ENCODE peak calls at places on chromosomes 4 and X, in nine cellular contexts. One of them, this sample, is unnamed.

GRCh38 chr4:47002593-47002992 is 9.2 kb upstream of the GABRA4 start:
- DNase-seq in progenitor cell of endocrine pancreas: no peak
- DNase-seq in fibroblast of the aortic adventitia: peak; percentile 30
- DNase-seq in mucosa of descending colon: no peak
- DNase-seq in astrocyte of the spinal cord: peak; percentile 41
- DNase-seq in lower lobe of right lung: no peak
- DNase-seq in SK-N-SH: no peak
- DNase-seq in AG09309: no peak
- DNase-seq in foreskin fibroblast: no peak
- DNase-seq in this sample: no peak

GRCh38 chr4:151114986-151115385 is 15.6 kb downstream of the RPS3A start:
- DNase-seq in progenitor cell of endocrine pancreas: no peak
- DNase-seq in fibroblast of the aortic adventitia: peak; percentile 43
- DNase-seq in mucosa of descending colon: no peak
- DNase-seq in astrocyte of the spinal cord: peak; percentile 17
- DNase-seq in lower lobe of right lung: no peak
- DNase-seq in SK-N-SH: no peak
- DNase-seq in AG09309: no peak
- DNase-seq in foreskin fibroblast: no peak
- DNase-seq in this sample: peak; percentile 45

GRCh38 chr4:18397681-18398080 is 376.1 kb upstream of the LCORL start:
- DNase-seq in progenitor cell of endocrine pancreas: no peak
- DNase-seq in fibroblast of the aortic adventitia: no peak
- DNase-seq in mucosa of descending colon: no peak
- DNase-seq in astrocyte of the spinal cord: no peak
- DNase-seq in lower lobe of right lung: no peak
- DNase-seq in SK-N-SH: no peak
- DNase-seq in AG09309: no peak
- DNase-seq in foreskin fibroblast: no peak
- DNase-seq in this sample: no peak

GRCh38 chr4:150173854-150174398 is 95.7 kb downstream of the DCLK2 start:
- DNase-seq in progenitor cell of endocrine pancreas: no peak
- DNase-seq in fibroblast of the aortic adventitia: no peak
- DNase-seq in mucosa of descending colon: no peak
- DNase-seq in astrocyte of the spinal cord: peak; percentile 45
- DNase-seq in lower lobe of right lung: no peak
- DNase-seq in SK-N-SH: no peak
- DNase-seq in AG09309: no peak
- DNase-seq in foreskin fibroblast: no peak
- DNase-seq in this sample: no peak

GRCh38 chr4:139014391-139015268 is 951 bp upstream of the NOCT start:
- DNase-seq in progenitor cell of endocrine pancreas: no peak
- DNase-seq in fibroblast of the aortic adventitia: peak; percentile 98
- DNase-seq in mucosa of descending colon: no peak
- DNase-seq in astrocyte of the spinal cord: peak; percentile 94
- DNase-seq in lower lobe of right lung: no peak
- DNase-seq in SK-N-SH: peak; percentile 44
- DNase-seq in AG09309: peak; percentile 82
- DNase-seq in foreskin fibroblast: peak; percentile 78
- DNase-seq in this sample: peak; percentile 95

GRCh38 chr4:121764702-121765367 is at the start of gene SMIM43:
- DNase-seq in progenitor cell of endocrine pancreas: peak; percentile 28
- DNase-seq in fibroblast of the aortic adventitia: peak; percentile 17
- DNase-seq in mucosa of descending colon: no peak
- DNase-seq in astrocyte of the spinal cord: no peak
- DNase-seq in lower lobe of right lung: peak; percentile 48
- DNase-seq in SK-N-SH: peak; percentile 32
- DNase-seq in AG09309: no peak
- DNase-seq in foreskin fibroblast: no peak
- DNase-seq in this sample: peak; percentile 44

GRCh38 chr4:766559-767283 is 59.2 kb downstream of the CPLX1 start:
- DNase-seq in progenitor cell of endocrine pancreas: no peak
- DNase-seq in fibroblast of the aortic adventitia: no peak
- DNase-seq in mucosa of descending colon: peak; percentile 46
- DNase-seq in astrocyte of the spinal cord: no peak
- DNase-seq in lower lobe of right lung: peak; percentile 35
- DNase-seq in SK-N-SH: peak; percentile 28
- DNase-seq in AG09309: no peak
- DNase-seq in foreskin fibroblast: no peak
- DNase-seq in this sample: peak; percentile 35

GRCh38 chr4:26779674-26780073 is 81.0 kb upstream of the STIM2 start:
- DNase-seq in progenitor cell of endocrine pancreas: no peak
- DNase-seq in fibroblast of the aortic adventitia: peak; percentile 89
- DNase-seq in mucosa of descending colon: no peak
- DNase-seq in astrocyte of the spinal cord: peak; percentile 55
- DNase-seq in lower lobe of right lung: no peak
- DNase-seq in SK-N-SH: no peak
- DNase-seq in AG09309: no peak
- DNase-seq in foreskin fibroblast: peak; percentile 41
- DNase-seq in this sample: peak; percentile 100

GRCh38 chr4:61200195-61200990 is at the start of gene ADGRL3:
- DNase-seq in progenitor cell of endocrine pancreas: peak; percentile 61
- DNase-seq in fibroblast of the aortic adventitia: peak; percentile 1
- DNase-seq in mucosa of descending colon: no peak
- DNase-seq in astrocyte of the spinal cord: peak; percentile 50
- DNase-seq in lower lobe of right lung: peak; percentile 47
- DNase-seq in SK-N-SH: peak; percentile 81
- DNase-seq in AG09309: no peak
- DNase-seq in foreskin fibroblast: no peak
- DNase-seq in this sample: peak; percentile 42

GRCh38 chr4:27217261-27217769 is 356.7 kb downstream of the STIM2 start:
- DNase-seq in progenitor cell of endocrine pancreas: no peak
- DNase-seq in fibroblast of the aortic adventitia: peak; percentile 77
- DNase-seq in mucosa of descending colon: no peak
- DNase-seq in astrocyte of the spinal cord: peak; percentile 45
- DNase-seq in lower lobe of right lung: no peak
- DNase-seq in SK-N-SH: no peak
- DNase-seq in AG09309: peak; percentile 51
- DNase-seq in foreskin fibroblast: peak; percentile 1
- DNase-seq in this sample: peak; percentile 15

GRCh38 chr4:147117400-147117799 is 171.7 kb upstream of the TTC29 start:
- DNase-seq in progenitor cell of endocrine pancreas: no peak
- DNase-seq in fibroblast of the aortic adventitia: peak; percentile 81
- DNase-seq in mucosa of descending colon: no peak
- DNase-seq in astrocyte of the spinal cord: no peak
- DNase-seq in lower lobe of right lung: no peak
- DNase-seq in SK-N-SH: no peak
- DNase-seq in AG09309: no peak
- DNase-seq in foreskin fibroblast: no peak
- DNase-seq in this sample: no peak

GRCh38 chr4:17636696-17637351 is 22.4 kb downstream of the MED28 start:
- DNase-seq in progenitor cell of endocrine pancreas: peak; percentile 70
- DNase-seq in fibroblast of the aortic adventitia: peak; percentile 69
- DNase-seq in mucosa of descending colon: peak; percentile 66
- DNase-seq in astrocyte of the spinal cord: peak; percentile 72
- DNase-seq in lower lobe of right lung: peak; percentile 83
- DNase-seq in SK-N-SH: peak; percentile 92
- DNase-seq in AG09309: no peak
- DNase-seq in foreskin fibroblast: peak; percentile 67
- DNase-seq in this sample: peak; percentile 71

GRCh38 chr4:2166253-2166652 is 75.7 kb downstream of the HAUS3 start:
- DNase-seq in progenitor cell of endocrine pancreas: no peak
- DNase-seq in fibroblast of the aortic adventitia: no peak
- DNase-seq in mucosa of descending colon: no peak
- DNase-seq in astrocyte of the spinal cord: no peak
- DNase-seq in lower lobe of right lung: no peak
- DNase-seq in SK-N-SH: peak; percentile 36
- DNase-seq in AG09309: no peak
- DNase-seq in foreskin fibroblast: no peak
- DNase-seq in this sample: no peak

GRCh38 chr4:101306225-101306624 is 41.1 kb downstream of the PPP3CA start:
- DNase-seq in progenitor cell of endocrine pancreas: no peak
- DNase-seq in fibroblast of the aortic adventitia: no peak
- DNase-seq in mucosa of descending colon: no peak
- DNase-seq in astrocyte of the spinal cord: peak; percentile 51
- DNase-seq in lower lobe of right lung: peak; percentile 54
- DNase-seq in SK-N-SH: no peak
- DNase-seq in AG09309: no peak
- DNase-seq in foreskin fibroblast: no peak
- DNase-seq in this sample: peak; percentile 36

GRCh38 chr4:117326091-117326490 is 240.7 kb upstream of the TRAM1L1 start:
- DNase-seq in progenitor cell of endocrine pancreas: no peak
- DNase-seq in fibroblast of the aortic adventitia: no peak
- DNase-seq in mucosa of descending colon: no peak
- DNase-seq in astrocyte of the spinal cord: peak; percentile 28
- DNase-seq in lower lobe of right lung: no peak
- DNase-seq in SK-N-SH: no peak
- DNase-seq in AG09309: no peak
- DNase-seq in foreskin fibroblast: no peak
- DNase-seq in this sample: no peak

DNA sequence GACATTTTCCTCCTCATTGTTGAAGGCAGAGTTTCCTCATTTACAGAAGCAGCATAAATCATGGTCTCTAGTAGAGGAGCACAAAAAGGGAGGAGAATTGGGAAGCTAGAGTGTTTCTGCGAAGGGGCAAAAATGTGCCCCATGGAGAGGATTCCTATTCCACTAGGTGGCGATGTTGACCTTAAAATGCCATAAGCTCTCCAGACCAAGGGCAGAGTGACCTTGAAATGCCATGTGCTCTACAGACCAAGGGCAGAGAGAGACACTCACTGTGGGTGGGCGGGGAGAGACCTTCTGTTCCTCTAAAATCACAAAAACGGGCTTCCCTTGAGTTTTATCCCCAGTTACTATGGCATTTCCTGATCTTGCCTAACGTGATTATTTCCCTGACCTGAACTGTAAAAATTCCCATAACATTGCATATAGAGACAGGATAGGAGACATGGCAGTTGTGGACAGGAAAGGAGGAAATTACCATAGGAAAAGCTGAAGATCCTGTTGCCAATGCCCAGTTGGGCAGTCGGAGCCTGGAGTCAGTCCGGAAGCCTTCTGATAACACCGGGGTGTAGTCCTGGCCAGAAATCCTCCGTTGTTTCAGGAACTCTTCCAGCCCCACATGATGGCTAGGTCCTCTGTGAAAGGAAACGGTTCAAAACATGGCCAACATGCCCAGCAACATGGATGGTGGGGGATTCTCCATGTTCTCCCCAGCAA is 567.7 kb downstream of the MAGEB5 start:
- DNase-seq in progenitor cell of endocrine pancreas: no peak
- DNase-seq in fibroblast of the aortic adventitia: peak; percentile 30
- DNase-seq in mucosa of descending colon: no peak
- DNase-seq in astrocyte of the spinal cord: peak; percentile 20
- DNase-seq in lower lobe of right lung: no peak
- DNase-seq in SK-N-SH: peak; percentile 14
- DNase-seq in AG09309: no peak
- DNase-seq in foreskin fibroblast: no peak
- DNase-seq in this sample: peak; percentile 33
- TF ChIP-seq CTCF in progenitor cell of endocrine pancreas: peak; percentile 55
- TF ChIP-seq CTCF in fibroblast of the aortic adventitia: peak; percentile 29
- TF ChIP-seq CTCF in mucosa of descending colon: no peak
- TF ChIP-seq CTCF in astrocyte of the spinal cord: peak; percentile 55
- TF ChIP-seq CTCF in lower lobe of right lung: peak; percentile 35
- TF ChIP-seq CTCF in SK-N-SH: peak; percentile 67
- TF ChIP-seq CTCF in AG09309: no peak
- TF ChIP-seq CTCF in foreskin fibroblast: peak; percentile 16
- TF ChIP-seq CTCF in this sample: no peak

GRCh38 chrX:32480019-32480418 is 731.3 kb downstream of the DMD start:
- DNase-seq in progenitor cell of endocrine pancreas: no peak
- DNase-seq in fibroblast of the aortic adventitia: no peak
- DNase-seq in mucosa of descending colon: no peak
- DNase-seq in astrocyte of the spinal cord: no peak
- DNase-seq in lower lobe of right lung: no peak
- DNase-seq in SK-N-SH: no peak
- DNase-seq in AG09309: no peak
- DNase-seq in foreskin fibroblast: no peak
- DNase-seq in this sample: no peak

GRCh38 chrX:32489125-32489524 is 722.2 kb downstream of the DMD start:
- DNase-seq in progenitor cell of endocrine pancreas: no peak
- DNase-seq in fibroblast of the aortic adventitia: no peak
- DNase-seq in mucosa of descending colon: no peak
- DNase-seq in astrocyte of the spinal cord: no peak
- DNase-seq in lower lobe of right lung: no peak
- DNase-seq in SK-N-SH: no peak
- DNase-seq in AG09309: no peak
- DNase-seq in foreskin fibroblast: no peak
- DNase-seq in this sample: no peak

DNA sequence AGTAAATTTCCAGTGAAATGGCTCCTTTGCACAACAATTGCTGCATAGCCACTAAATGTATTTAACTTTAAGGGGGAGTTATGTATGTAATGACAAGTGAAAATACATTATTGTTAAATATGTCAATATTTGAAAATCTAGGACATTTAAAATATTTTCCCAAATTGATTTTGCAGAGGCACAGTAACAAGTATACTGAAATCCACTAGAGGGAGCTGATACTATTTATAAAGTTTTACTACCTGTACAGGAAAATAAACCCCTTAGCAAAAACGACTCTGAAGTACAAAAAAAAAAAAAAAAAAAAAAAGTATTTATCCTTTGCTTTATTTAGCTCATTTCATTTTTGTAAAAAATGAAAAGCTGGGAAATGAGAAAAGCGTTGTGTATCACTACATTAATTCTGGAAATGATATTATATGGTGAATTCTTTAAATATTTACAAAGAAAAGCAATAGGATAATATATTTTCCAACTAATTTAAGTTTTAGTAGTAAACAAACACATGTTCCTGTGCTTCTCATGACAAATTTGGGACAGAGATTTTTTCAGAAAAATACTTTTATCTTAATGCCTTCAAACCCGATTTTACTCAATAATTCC is 727.7 kb downstream of the DMD start:
- DNase-seq in progenitor cell of endocrine pancreas: no peak
- DNase-seq in fibroblast of the aortic adventitia: no peak
- DNase-seq in mucosa of descending colon: no peak
- DNase-seq in astrocyte of the spinal cord: no peak
- DNase-seq in lower lobe of right lung: no peak
- DNase-seq in SK-N-SH: peak; percentile 11
- DNase-seq in AG09309: no peak
- DNase-seq in foreskin fibroblast: no peak
- DNase-seq in this sample: no peak
- TF ChIP-seq CTCF in progenitor cell of endocrine pancreas: peak; percentile 74
- TF ChIP-seq CTCF in fibroblast of the aortic adventitia: no peak
- TF ChIP-seq CTCF in mucosa of descending colon: no peak
- TF ChIP-seq CTCF in astrocyte of the spinal cord: peak; percentile 20
- TF ChIP-seq CTCF in lower lobe of right lung: no peak
- TF ChIP-seq CTCF in SK-N-SH: peak; percentile 58
- TF ChIP-seq CTCF in AG09309: no peak
- TF ChIP-seq CTCF in foreskin fibroblast: no peak
- TF ChIP-seq CTCF in this sample: peak; percentile 19

DNA sequence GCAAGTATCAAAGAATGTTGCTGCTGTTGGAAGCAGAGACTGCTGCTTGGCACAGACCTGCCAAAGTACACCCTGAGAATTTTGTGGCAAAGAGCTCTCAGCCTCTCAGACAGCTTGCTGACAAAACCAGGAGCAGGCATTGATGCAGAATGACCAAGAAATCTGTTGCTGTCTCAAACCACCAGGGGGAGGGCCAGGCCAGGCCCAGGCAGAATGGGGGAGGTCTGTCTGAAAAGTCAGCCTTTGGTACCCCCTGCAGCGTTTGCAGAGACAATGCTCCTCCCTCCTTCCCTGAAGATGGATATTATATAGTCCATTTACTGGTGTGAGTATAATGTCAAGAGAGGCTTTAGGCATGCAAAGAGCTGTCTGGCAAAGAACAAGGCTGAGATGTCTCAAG is 52.9 kb upstream of the TRPC5OS start:
- DNase-seq in progenitor cell of endocrine pancreas: no peak
- DNase-seq in fibroblast of the aortic adventitia: no peak
- DNase-seq in mucosa of descending colon: no peak
- DNase-seq in astrocyte of the spinal cord: no peak
- DNase-seq in lower lobe of right lung: no peak
- DNase-seq in SK-N-SH: peak; percentile 40
- DNase-seq in AG09309: no peak
- DNase-seq in foreskin fibroblast: no peak
- DNase-seq in this sample: peak; percentile 15
- TF ChIP-seq CTCF in progenitor cell of endocrine pancreas: peak; percentile 63
- TF ChIP-seq CTCF in fibroblast of the aortic adventitia: no peak
- TF ChIP-seq CTCF in mucosa of descending colon: no peak
- TF ChIP-seq CTCF in astrocyte of the spinal cord: peak; percentile 6
- TF ChIP-seq CTCF in lower lobe of right lung: no peak
- TF ChIP-seq CTCF in SK-N-SH: peak; percentile 59
- TF ChIP-seq CTCF in AG09309: peak; percentile 45
- TF ChIP-seq CTCF in foreskin fibroblast: no peak
- TF ChIP-seq CTCF in this sample: peak; percentile 44

GRCh38 chrX:13279279-13280009 is 40.4 kb downstream of the ATXN3L start:
- DNase-seq in progenitor cell of endocrine pancreas: no peak
- DNase-seq in fibroblast of the aortic adventitia: no peak
- DNase-seq in mucosa of descending colon: no peak
- DNase-seq in astrocyte of the spinal cord: no peak
- DNase-seq in lower lobe of right lung: no peak
- DNase-seq in SK-N-SH: no peak
- DNase-seq in AG09309: no peak
- DNase-seq in foreskin fibroblast: no peak
- DNase-seq in this sample: no peak
- TF ChIP-seq CTCF in progenitor cell of endocrine pancreas: no peak
- TF ChIP-seq CTCF in fibroblast of the aortic adventitia: no peak
- TF ChIP-seq CTCF in mucosa of descending colon: no peak
- TF ChIP-seq CTCF in astrocyte of the spinal cord: no peak
- TF ChIP-seq CTCF in lower lobe of right lung: no peak
- TF ChIP-seq CTCF in SK-N-SH: no peak
- TF ChIP-seq CTCF in AG09309: no peak
- TF ChIP-seq CTCF in foreskin fibroblast: no peak
- TF ChIP-seq CTCF in this sample: no peak

This sample was measured in epithelial cell of esophagus.